ENCODE peak calls at places on chromosomes 13 and 19, in six cellular contexts. U is brain microvascular endothelial cell; L is PC-3; J is lower lobe of right lung; Y is CD4-positive, CD25-positive, alpha-beta regulatory T cell; F is tibial nerve. Q is an unnamed sample.
A peak's percentile ranks its signal among the peaks of the same experiment; 100 is the strongest.

GRCh38 chr19:29515233-29515619 is 10.6 kb upstream of the VSTM2B start:
- DNase-seq in U (no peak), L (no peak), J (peak; percentile 14), Y (no peak), F (no peak), Q (no peak)

GRCh38 chr19:39631178-39631577 is 24.5 kb upstream of the LGALS16 start:
- DNase-seq in U (no peak), L (no peak), J (no peak), Y (no peak), F (no peak), Q (no peak)

GRCh38 chr19:28915737-28916460 is 297.1 kb downstream of the UQCRFS1 start:
- DNase-seq in U (no peak), L (no peak), J (no peak), Y (no peak), F (no peak), Q (no peak)

GRCh38 chr19:7841751-7842660 is 12.0 kb downstream of the EVI5L start:
- DNase-seq in U (no peak), L (no peak), J (no peak), Y (no peak), F (no peak), Q (no peak)

GRCh38 chr13:113357529-113357928 is 6.4 kb downstream of the GRTP1 start:
- DNase-seq in U (peak; percentile 71), L (peak; percentile 46), J (no peak), Y (no peak), F (no peak), Q (no peak)

GRCh38 chr19:6866646-6867255 is 20.6 kb upstream of the ADGRE1 start:
- DNase-seq in U (no peak), L (peak; percentile 19), J (no peak), Y (no peak), F (no peak), Q (no peak)

GRCh38 chr13:41944635-41945401 is 16.1 kb downstream of the VWA8 start:
- DNase-seq in U (no peak), L (peak; percentile 20), J (no peak), Y (no peak), F (no peak), Q (no peak)

GRCh38 chr13:28981530-28981929 is 161.4 kb downstream of the MTUS2 start:
- DNase-seq in U (no peak), L (no peak), J (no peak), Y (no peak), F (no peak), Q (no peak)

GRCh38 chr13:113771709-113772331 is 12.8 kb downstream of the TMEM255B start:
- DNase-seq in U (no peak), L (peak; percentile 78), J (no peak), Y (peak; percentile 47), F (no peak), Q (no peak)

GRCh38 chr13:44311011-44311481 is 62.6 kb upstream of the SERP2 start:
- DNase-seq in U (no peak), L (peak; percentile 91), J (peak; percentile 76), Y (no peak), F (no peak), Q (no peak)

GRCh38 chr19:48617146-48617937 is 1.6 kb downstream of the RPL18 start:
- DNase-seq in U (no peak), L (no peak), J (no peak), Y (no peak), F (no peak), Q (no peak)

GRCh38 chr13:112132142-112132541 is 65.2 kb downstream of the SOX1 start:
- DNase-seq in U (no peak), L (no peak), J (no peak), Y (no peak), F (no peak), Q (no peak)

GRCh38 chr13:110652231-110652730 is 36.9 kb downstream of the NAXD start:
- DNase-seq in U (no peak), L (no peak), J (no peak), Y (no peak), F (no peak), Q (no peak)

GRCh38 chr19:29583196-29584006 is 22.7 kb upstream of the POP4 start:
- DNase-seq in U (no peak), L (peak; percentile 19), J (no peak), Y (no peak), F (no peak), Q (no peak)

GRCh38 chr13:50129923-50130685 is 114.9 kb downstream of the KCNRG start:
- DNase-seq in U (no peak), L (peak; percentile 13), J (peak; percentile 58), Y (peak; percentile 51), F (peak; percentile 63), Q (no peak)

GRCh38 chr19:13072206-13072898 is 30.3 kb downstream of the LYL1 start:
- DNase-seq in U (no peak), L (no peak), J (no peak), Y (no peak), F (no peak), Q (no peak)

GRCh38 chr13:49995535-49996165 is 1.2 kb upstream of the TRIM13 start:
- DNase-seq in U (peak; percentile 16), L (no peak), J (no peak), Y (peak; percentile 29), F (no peak), Q (peak; percentile 22)

GRCh38 chr13:102699419-102699961 is 4.6 kb upstream of the METTL21C start:
- DNase-seq in U (no peak), L (no peak), J (no peak), Y (no peak), F (no peak), Q (no peak)
- H3K4me3 ChIP-seq in U (no peak overlapping the region), L (no peak overlapping the region), J (no peak overlapping the region), Y (no peak overlapping the region), F (no peak overlapping the region), Q (no peak overlapping the region)

DNA sequence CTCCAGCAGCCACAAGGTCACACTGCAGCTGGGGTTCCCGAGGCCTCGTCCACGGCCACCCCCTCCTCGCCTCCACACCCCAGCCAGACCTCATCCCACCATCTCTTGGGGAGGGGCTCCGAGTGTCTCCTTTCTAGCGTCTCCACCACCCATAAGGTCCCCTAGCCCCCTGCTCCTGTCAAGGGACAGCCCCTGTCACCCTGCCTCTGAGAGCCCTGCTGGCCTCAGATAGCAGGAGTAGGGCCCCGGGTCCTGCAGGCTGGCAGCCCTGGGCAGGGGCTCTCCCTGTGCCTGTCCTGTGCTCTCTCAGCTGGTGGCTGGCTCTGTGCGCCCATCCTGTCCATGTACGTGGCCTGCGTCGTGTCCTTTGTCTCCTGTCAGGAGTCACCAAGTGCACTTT is 17.0 kb downstream of the COMP start:
- DNase-seq in U (no peak), L (no peak), J (no peak), Y (no peak), F (no peak), Q (no peak)
- H3K27me3 ChIP-seq in U (peaks cover 4% of the 10 kb centered on the region), L (no peaks in the 10 kb centered on the region), J (no peaks in the 10 kb centered on the region), Y (no peaks in the 10 kb centered on the region), F (no peaks in the 10 kb centered on the region), Q (no peaks in the 10 kb centered on the region)

GRCh38 chr13:107119989-107120881 is 552.3 kb upstream of the ARGLU1 start:
- DNase-seq in U (no peak), L (no peak), J (no peak), Y (no peak), F (no peak), Q (no peak)
- H3K4me3 ChIP-seq in U (no peak overlapping the region), L (no peak overlapping the region), J (no peak overlapping the region), Y (no peak overlapping the region), F (no peak overlapping the region), Q (no peak overlapping the region)

DNA sequence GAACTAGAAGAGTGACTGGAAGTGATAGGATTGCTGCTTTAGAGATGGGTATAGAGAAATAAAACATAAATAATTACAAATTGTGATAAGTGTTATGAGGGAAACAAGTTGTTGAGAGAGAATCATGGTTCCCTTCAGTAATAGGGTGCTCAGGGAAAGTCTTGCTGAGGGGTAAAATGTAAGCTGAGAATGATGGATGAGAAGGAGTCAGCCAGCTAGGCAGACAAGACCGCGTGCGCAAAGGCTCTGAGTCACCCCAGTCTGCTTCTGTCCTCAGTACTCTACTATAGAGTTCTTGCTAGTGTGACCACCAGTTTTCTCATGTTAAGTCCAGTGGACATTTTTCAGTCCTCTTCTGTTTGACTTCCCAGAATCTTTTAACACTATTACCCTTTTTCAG is 39.5 kb downstream of the PCCA start:
- DNase-seq in U (peak; percentile 82), L (no peak), J (no peak), Y (no peak), F (no peak), Q (no peak)
- H3K27me3 ChIP-seq in U (no peaks in the 10 kb centered on the region), L (no peaks in the 10 kb centered on the region), J (no peaks in the 10 kb centered on the region), Y (no peaks in the 10 kb centered on the region), F (no peaks in the 10 kb centered on the region), Q (no peaks in the 10 kb centered on the region)